ENCODE peak calls at places on chromosomes 4 and X, in six cellular contexts. Z, F, D, B, K and L are unnamed samples.

GRCh38 chrX:137286423-137286822 is 252.6 kb upstream of the GPR101 start:
- DNase-seq in Z (no peak), F (no peak), D (no peak), B (no peak), K (no peak), L (no peak)

GRCh38 chr4:55475394-55476243 is 71.1 kb downstream of the CLOCK start:
- DNase-seq in Z (peak; percentile 29), F (no peak), D (no peak), B (no peak), K (no peak), L (no peak)

GRCh38 chr4:86367577-86367976 is 7.7 kb upstream of the MAPK10 start:
- DNase-seq in Z (peak; percentile 44), F (no peak), D (no peak), B (no peak), K (no peak), L (no peak)

GRCh38 chrX:11351375-11352295 is 58.4 kb downstream of the AMELX start:
- DNase-seq in Z (no peak), F (peak; percentile 65), D (no peak), B (peak; percentile 68), K (peak; percentile 61), L (no peak)

GRCh38 chrX:76802698-76803097 is 375.2 kb downstream of the MAGEE1 start:
- DNase-seq in Z (no peak), F (no peak), D (no peak), B (no peak), K (no peak), L (no peak)

GRCh38 chr4:54090404-54090803 is 9.6 kb upstream of the GSX2 start:
- DNase-seq in Z (no peak), F (no peak), D (no peak), B (no peak), K (no peak), L (no peak)

GRCh38 chr4:142402925-142403324 is 443.2 kb downstream of the INPP4B start:
- DNase-seq in Z (peak; percentile 41), F (no peak), D (no peak), B (no peak), K (no peak), L (no peak)

GRCh38 chrX:57900961-57901360 is 9.3 kb downstream of the ZXDA start:
- DNase-seq in Z (peak; percentile 90), F (no peak), D (no peak), B (no peak), K (no peak), L (no peak)

GRCh38 chrX:53188763-53189162 is 36.2 kb downstream of the KDM5C start:
- DNase-seq in Z (no peak), F (no peak), D (no peak), B (no peak), K (no peak), L (no peak)

GRCh38 chr4:48262926-48263325 is 6.7 kb downstream of the TEC start:
- DNase-seq in Z (no peak), F (no peak), D (no peak), B (no peak), K (no peak), L (no peak)

GRCh38 chr4:141307241-141307689 is 86.6 kb downstream of the ZNF330 start:
- DNase-seq in Z (peak; percentile 69), F (peak; percentile 60), D (no peak), B (peak; percentile 17), K (peak; percentile 30), L (peak; percentile 87)

GRCh38 chr4:145851516-145852201 is 87.0 kb downstream of the ZNF827 start:
- DNase-seq in Z (no peak), F (no peak), D (no peak), B (no peak), K (no peak), L (no peak)

GRCh38 chrX:100645106-100645505 is 1.1 kb downstream of the SRPX2 start:
- DNase-seq in Z (peak; percentile 17), F (no peak), D (no peak), B (no peak), K (no peak), L (no peak)

GRCh38 chrX:106249706-106250379 is 81.7 kb downstream of the PWWP3B start:
- DNase-seq in Z (no peak), F (no peak), D (no peak), B (peak; percentile 20), K (no peak), L (no peak)

GRCh38 chr4:79623125-79623905 is 215.3 kb upstream of the GK2 start:
- DNase-seq in Z (no peak), F (no peak), D (no peak), B (peak; percentile 22), K (no peak), L (no peak)

GRCh38 chrX:137567474-137568232 is 1.7 kb downstream of the ZIC3 start:
- DNase-seq in Z (no peak), F (no peak), D (no peak), B (no peak), K (no peak), L (no peak)

GRCh38 chr4:19375405-19375804 is 876.3 kb upstream of the SLIT2 start:
- DNase-seq in Z (no peak), F (no peak), D (no peak), B (no peak), K (no peak), L (no peak)

GRCh38 chrX:121823406-121823805 is 776.0 kb downstream of the GLUD2 start:
- DNase-seq in Z (no peak), F (no peak), D (no peak), B (no peak), K (no peak), L (no peak)

GRCh38 chrX:1679238-1679637 is 64.4 kb downstream of the ASMT start:
- DNase-seq in Z (no peak), F (no peak), D (no peak), B (no peak), K (no peak), L (no peak)

GRCh38 chr4:153566751-153567150 is 100.6 kb downstream of the TMEM131L start:
- DNase-seq in Z (no peak), F (no peak), D (no peak), B (no peak), K (peak; percentile 54), L (no peak)

GRCh38 chr4:153067376-153067775 is 131.3 kb downstream of the FHDC1 start:
- DNase-seq in Z (no peak), F (no peak), D (no peak), B (no peak), K (no peak), L (no peak)

GRCh38 chrX:39816871-39817731 is 280.7 kb downstream of the BCOR start:
- DNase-seq in Z (no peak), F (no peak), D (no peak), B (no peak), K (no peak), L (no peak)

GRCh38 chr4:18695733-18696527 is 674.4 kb upstream of the LCORL start:
- DNase-seq in Z (no peak), F (no peak), D (no peak), B (no peak), K (no peak), L (no peak)

GRCh38 chr4:13396161-13396560 is 88.0 kb downstream of the RAB28 start:
- DNase-seq in Z (no peak), F (no peak), D (no peak), B (no peak), K (no peak), L (no peak)

GRCh38 chr4:13264126-13264525 is 220.0 kb downstream of the RAB28 start:
- DNase-seq in Z (no peak), F (no peak), D (no peak), B (no peak), K (no peak), L (no peak)

GRCh38 chr4:132587626-132588025 is 561.5 kb upstream of the PCDH10 start:
- DNase-seq in Z (peak; percentile 44), F (no peak), D (no peak), B (no peak), K (no peak), L (no peak)

GRCh38 chr4:3645711-3646221 is 113.5 kb upstream of the LRPAP1 start:
- DNase-seq in Z (no peak), F (no peak), D (no peak), B (no peak), K (no peak), L (no peak)

GRCh38 chrX:74117962-74118361 is 186.0 kb upstream of the ZCCHC13 start:
- DNase-seq in Z (no peak), F (no peak), D (no peak), B (no peak), K (no peak), L (no peak)

GRCh38 chr4:155807021-155807420 is 48.2 kb downstream of the GUCY1B1 start:
- DNase-seq in Z (no peak), F (no peak), D (no peak), B (no peak), K (no peak), L (no peak)

GRCh38 chrX:57481514-57481913 is 110.3 kb upstream of the ZXDB start:
- DNase-seq in Z (no peak), F (no peak), D (no peak), B (no peak), K (no peak), L (no peak)

GRCh38 chr4:24885342-24885741 is 27.5 kb downstream of the CCDC149 start:
- DNase-seq in Z (no peak), F (no peak), D (no peak), B (peak; percentile 27), K (no peak), L (no peak)

DNA sequence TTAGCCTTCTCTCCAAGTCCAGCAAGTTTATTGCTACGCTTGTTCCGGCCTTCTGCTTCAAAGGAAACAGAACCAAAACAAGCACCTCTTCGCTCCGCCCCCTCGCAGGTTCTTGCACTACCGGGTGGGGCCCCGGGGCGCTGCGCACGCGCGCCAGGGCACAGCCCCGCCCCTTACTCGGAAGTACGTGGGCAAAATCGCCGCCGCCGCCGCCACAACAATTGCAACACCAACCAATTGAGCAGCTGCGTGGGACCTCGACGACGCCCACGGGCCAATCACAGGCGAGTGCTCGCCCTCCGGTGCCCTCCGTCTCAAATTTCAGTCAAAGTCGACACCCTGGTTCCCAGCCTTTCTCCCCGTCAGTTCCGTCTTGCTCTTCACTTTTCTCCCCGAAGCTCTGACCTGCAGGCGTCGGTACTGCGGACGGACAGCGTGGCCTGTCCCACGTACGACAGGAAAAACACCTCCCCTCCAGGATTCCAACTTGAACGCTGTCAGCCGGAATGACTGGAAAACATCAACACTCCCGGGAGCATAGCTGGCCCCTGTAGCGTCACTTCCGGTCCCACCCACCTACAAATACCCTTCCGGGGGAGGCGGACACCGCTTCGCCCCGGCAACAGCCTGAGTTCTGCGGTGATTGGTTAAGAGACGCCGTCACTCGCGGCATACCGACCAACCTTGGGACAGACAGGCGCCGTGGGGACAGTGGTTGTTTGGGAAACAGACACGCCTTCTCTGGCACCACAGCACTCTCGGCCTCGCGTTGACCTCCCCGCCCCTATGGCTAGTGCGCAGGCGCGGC is 624 bp upstream of the OTUD5 start:
- DNase-seq in Z (peak; percentile 97), F (peak; percentile 97), D (peak; percentile 92), B (peak; percentile 94), K (peak; percentile 97), L (peak; percentile 99)
- TF ChIP-seq POLR2A in Z (peak; percentile 34), F (peak; percentile 62), D (peak; percentile 44), B (peak; percentile 24), K (no peak), L (no peak)

GRCh38 chr4:706834-707598 is 1.4 kb downstream of the PCGF3 start:
- DNase-seq in Z (no peak), F (no peak), D (no peak), B (no peak), K (no peak), L (no peak)
- TF ChIP-seq CTCF in Z (no peak), F (no peak), D (no peak), B (no peak), K (no peak), L (no peak)

GRCh38 chrX:68369559-68369958 is 63.7 kb downstream of the OPHN1 start:
- DNase-seq in Z (no peak), F (no peak), D (no peak), B (no peak), K (no peak), L (no peak)
- TF ChIP-seq POLR2A in Z (no peak), F (no peak), D (no peak), B (no peak), K (no peak), L (no peak)

GRCh38 chrX:55715847-55716246 is 1.7 kb upstream of the RRAGB start:
- DNase-seq in Z (no peak), F (no peak), D (no peak), B (no peak), K (no peak), L (no peak)
- TF ChIP-seq CTCF in Z (no peak), F (no peak), D (no peak), B (no peak), K (no peak), L (no peak)